ENCODE peak calls at places on chromosome 16, in nine cellular contexts. One of them, this sample, is unnamed.

GRCh38 chr16:5206331-5206990 is 108.9 kb upstream of the EEF2KMT start:
- DNase-seq in GM12865: peak
- DNase-seq in midbrain: peak
- DNase-seq in NCI-H1105: no peak
- DNase-seq in naive thymus-derived CD4-positive, alpha-beta T cell: no peak
- DNase-seq in ACHN: no peak
- DNase-seq in IMR-90: no peak
- DNase-seq in NCI-H82: no peak
- DNase-seq in HT1080: no peak
- DNase-seq in this sample: no peak

GRCh38 chr16:26795184-26795583 is 271.5 kb upstream of the C16orf82 start:
- DNase-seq in GM12865: peak
- DNase-seq in midbrain: peak
- DNase-seq in NCI-H1105: no peak
- DNase-seq in naive thymus-derived CD4-positive, alpha-beta T cell: no peak
- DNase-seq in ACHN: no peak
- DNase-seq in IMR-90: no peak
- DNase-seq in NCI-H82: peak
- DNase-seq in HT1080: peak
- DNase-seq in this sample: no peak

GRCh38 chr16:11836653-11837244 is 14.6 kb downstream of the RSL1D1 start:
- DNase-seq in GM12865: no peak
- DNase-seq in midbrain: no peak
- DNase-seq in NCI-H1105: no peak
- DNase-seq in naive thymus-derived CD4-positive, alpha-beta T cell: no peak
- DNase-seq in ACHN: peak
- DNase-seq in IMR-90: peak
- DNase-seq in NCI-H82: peak
- DNase-seq in HT1080: peak
- DNase-seq in this sample: peak

GRCh38 chr16:81635336-81635947 is 143.6 kb upstream of the PLCG2 start:
- DNase-seq in GM12865: no peak
- DNase-seq in midbrain: no peak
- DNase-seq in NCI-H1105: no peak
- DNase-seq in naive thymus-derived CD4-positive, alpha-beta T cell: no peak
- DNase-seq in ACHN: no peak
- DNase-seq in IMR-90: no peak
- DNase-seq in NCI-H82: peak
- DNase-seq in HT1080: no peak
- DNase-seq in this sample: no peak

GRCh38 chr16:8863594-8864424 is 5.0 kb downstream of the CARHSP1 start:
- DNase-seq in GM12865: no peak
- DNase-seq in midbrain: peak
- DNase-seq in NCI-H1105: no peak
- DNase-seq in naive thymus-derived CD4-positive, alpha-beta T cell: no peak
- DNase-seq in ACHN: no peak
- DNase-seq in IMR-90: no peak
- DNase-seq in NCI-H82: peak
- DNase-seq in HT1080: peak
- DNase-seq in this sample: peak

GRCh38 chr16:65548470-65548869 is 426.6 kb upstream of the CDH11 start:
- DNase-seq in GM12865: no peak
- DNase-seq in midbrain: no peak
- DNase-seq in NCI-H1105: no peak
- DNase-seq in naive thymus-derived CD4-positive, alpha-beta T cell: no peak
- DNase-seq in ACHN: no peak
- DNase-seq in IMR-90: peak
- DNase-seq in NCI-H82: no peak
- DNase-seq in HT1080: no peak
- DNase-seq in this sample: peak

GRCh38 chr16:35431829-35432663 is 1972.6 kb downstream of the TP53TG3F start:
- DNase-seq in GM12865: peak
- DNase-seq in midbrain: peak
- DNase-seq in NCI-H1105: no peak
- DNase-seq in naive thymus-derived CD4-positive, alpha-beta T cell: no peak
- DNase-seq in ACHN: peak
- DNase-seq in IMR-90: no peak
- DNase-seq in NCI-H82: peak
- DNase-seq in HT1080: peak
- DNase-seq in this sample: no peak

GRCh38 chr16:85112364-85112763 is at the start of gene CIBAR2:
- DNase-seq in GM12865: no peak
- DNase-seq in midbrain: no peak
- DNase-seq in NCI-H1105: no peak
- DNase-seq in naive thymus-derived CD4-positive, alpha-beta T cell: no peak
- DNase-seq in ACHN: no peak
- DNase-seq in IMR-90: no peak
- DNase-seq in NCI-H82: no peak
- DNase-seq in HT1080: no peak
- DNase-seq in this sample: no peak

GRCh38 chr16:74568961-74569631 is 37.8 kb downstream of the GLG1 start:
- DNase-seq in GM12865: no peak
- DNase-seq in midbrain: no peak
- DNase-seq in NCI-H1105: no peak
- DNase-seq in naive thymus-derived CD4-positive, alpha-beta T cell: no peak
- DNase-seq in ACHN: no peak
- DNase-seq in IMR-90: peak
- DNase-seq in NCI-H82: no peak
- DNase-seq in HT1080: no peak
- DNase-seq in this sample: peak

GRCh38 chr16:56389554-56389953 is 35.8 kb downstream of the AMFR start:
- DNase-seq in GM12865: no peak
- DNase-seq in midbrain: no peak
- DNase-seq in NCI-H1105: no peak
- DNase-seq in naive thymus-derived CD4-positive, alpha-beta T cell: no peak
- DNase-seq in ACHN: peak
- DNase-seq in IMR-90: peak
- DNase-seq in NCI-H82: no peak
- DNase-seq in HT1080: peak
- DNase-seq in this sample: peak

GRCh38 chr16:73058221-73058615 is 10.3 kb upstream of the ZFHX3 start:
- DNase-seq in GM12865: peak
- DNase-seq in midbrain: no peak
- DNase-seq in NCI-H1105: peak
- DNase-seq in naive thymus-derived CD4-positive, alpha-beta T cell: no peak
- DNase-seq in ACHN: peak
- DNase-seq in IMR-90: no peak
- DNase-seq in NCI-H82: peak
- DNase-seq in HT1080: no peak
- DNase-seq in this sample: peak

GRCh38 chr16:73056911-73057310 is 9.0 kb upstream of the ZFHX3 start:
- DNase-seq in GM12865: no peak
- DNase-seq in midbrain: no peak
- DNase-seq in NCI-H1105: no peak
- DNase-seq in naive thymus-derived CD4-positive, alpha-beta T cell: no peak
- DNase-seq in ACHN: no peak
- DNase-seq in IMR-90: no peak
- DNase-seq in NCI-H82: no peak
- DNase-seq in HT1080: no peak
- DNase-seq in this sample: no peak

GRCh38 chr16:68790130-68790761 is 53.1 kb upstream of the TANGO6 start:
- DNase-seq in GM12865: no peak
- DNase-seq in midbrain: no peak
- DNase-seq in NCI-H1105: no peak
- DNase-seq in naive thymus-derived CD4-positive, alpha-beta T cell: no peak
- DNase-seq in ACHN: peak
- DNase-seq in IMR-90: peak
- DNase-seq in NCI-H82: no peak
- DNase-seq in HT1080: peak
- DNase-seq in this sample: peak

GRCh38 chr16:87415441-87415840 is 23.3 kb downstream of the MAP1LC3B start:
- DNase-seq in GM12865: no peak
- DNase-seq in midbrain: no peak
- DNase-seq in NCI-H1105: no peak
- DNase-seq in naive thymus-derived CD4-positive, alpha-beta T cell: no peak
- DNase-seq in ACHN: no peak
- DNase-seq in IMR-90: no peak
- DNase-seq in NCI-H82: no peak
- DNase-seq in HT1080: no peak
- DNase-seq in this sample: no peak

GRCh38 chr16:88977845-88978607 is 1.0 kb upstream of the CBFA2T3 start:
- DNase-seq in GM12865: no peak
- DNase-seq in midbrain: no peak
- DNase-seq in NCI-H1105: no peak
- DNase-seq in naive thymus-derived CD4-positive, alpha-beta T cell: no peak
- DNase-seq in ACHN: no peak
- DNase-seq in IMR-90: no peak
- DNase-seq in NCI-H82: no peak
- DNase-seq in HT1080: no peak
- DNase-seq in this sample: no peak

GRCh38 chr16:68510775-68511174 is 28.3 kb upstream of the ZFP90 start:
- DNase-seq in GM12865: no peak
- DNase-seq in midbrain: no peak
- DNase-seq in NCI-H1105: no peak
- DNase-seq in naive thymus-derived CD4-positive, alpha-beta T cell: no peak
- DNase-seq in ACHN: no peak
- DNase-seq in IMR-90: no peak
- DNase-seq in NCI-H82: no peak
- DNase-seq in HT1080: no peak
- DNase-seq in this sample: no peak

GRCh38 chr16:22721497-22722100 is 92.4 kb upstream of the HS3ST2 start:
- DNase-seq in GM12865: no peak
- DNase-seq in midbrain: no peak
- DNase-seq in NCI-H1105: no peak
- DNase-seq in naive thymus-derived CD4-positive, alpha-beta T cell: no peak
- DNase-seq in ACHN: no peak
- DNase-seq in IMR-90: no peak
- DNase-seq in NCI-H82: peak
- DNase-seq in HT1080: no peak
- DNase-seq in this sample: no peak

GRCh38 chr16:85556456-85557082 is 56.6 kb upstream of the GSE1 start:
- DNase-seq in GM12865: peak
- DNase-seq in midbrain: no peak
- DNase-seq in NCI-H1105: no peak
- DNase-seq in naive thymus-derived CD4-positive, alpha-beta T cell: peak
- DNase-seq in ACHN: peak
- DNase-seq in IMR-90: no peak
- DNase-seq in NCI-H82: peak
- DNase-seq in HT1080: no peak
- DNase-seq in this sample: peak

This sample was measured in EH.